ENCODE peak calls at places on chromosomes 1 and 21, in four cellular contexts. One of them, this sample, is unnamed. For H3K4me1, the result is how much of the 10 kb centered on the place peaks cover.

GRCh38 chr21:25560151-25560783 is 47.0 kb downstream of the MRPL39 start:
- DNase-seq in left lung: no peak
- DNase-seq in tibial nerve: no peak
- DNase-seq in endothelial cell of umbilical vein: no peak
- DNase-seq in this sample: no peak

GRCh38 chr1:64955093-64956066 is 11.0 kb downstream of the JAK1 start:
- DNase-seq in left lung: peak
- DNase-seq in tibial nerve: no peak
- DNase-seq in endothelial cell of umbilical vein: no peak
- DNase-seq in this sample: no peak

GRCh38 chr1:167428418-167428817 is 89.9 kb downstream of the CD247 start:
- DNase-seq in left lung: no peak
- DNase-seq in tibial nerve: no peak
- DNase-seq in endothelial cell of umbilical vein: no peak
- DNase-seq in this sample: no peak

GRCh38 chr1:55081905-55082296 is 42.6 kb downstream of the PCSK9 start:
- DNase-seq in left lung: no peak
- DNase-seq in tibial nerve: no peak
- DNase-seq in endothelial cell of umbilical vein: peak
- DNase-seq in this sample: no peak

GRCh38 chr1:225998560-225999226 is 450 bp downstream of the SDE2 start:
- DNase-seq in left lung: no peak
- DNase-seq in tibial nerve: no peak
- DNase-seq in endothelial cell of umbilical vein: peak
- DNase-seq in this sample: no peak

GRCh38 chr21:16377857-16378256 is 648.1 kb downstream of the USP25 start:
- DNase-seq in left lung: no peak
- DNase-seq in tibial nerve: no peak
- DNase-seq in endothelial cell of umbilical vein: peak
- DNase-seq in this sample: no peak

GRCh38 chr1:3012511-3013291 is 8.6 kb upstream of the ACTRT2 start:
- DNase-seq in left lung: peak
- DNase-seq in tibial nerve: peak
- DNase-seq in endothelial cell of umbilical vein: no peak
- DNase-seq in this sample: peak

GRCh38 chr21:15967661-15968060 is 237.9 kb downstream of the USP25 start:
- DNase-seq in left lung: no peak
- DNase-seq in tibial nerve: no peak
- DNase-seq in endothelial cell of umbilical vein: no peak
- DNase-seq in this sample: no peak

GRCh38 chr1:20683614-20684013 is 22.4 kb upstream of the DDOST start:
- DNase-seq in left lung: no peak
- DNase-seq in tibial nerve: no peak
- DNase-seq in endothelial cell of umbilical vein: no peak
- DNase-seq in this sample: no peak

GRCh38 chr21:43262427-43262826 is 93.6 kb downstream of the CRYAA start:
- DNase-seq in left lung: no peak
- DNase-seq in tibial nerve: no peak
- DNase-seq in endothelial cell of umbilical vein: peak
- DNase-seq in this sample: no peak

GRCh38 chr21:46634966-46635323 is 529 bp upstream of the PRMT2 start:
- DNase-seq in left lung: peak
- DNase-seq in tibial nerve: peak
- DNase-seq in endothelial cell of umbilical vein: peak
- DNase-seq in this sample: no peak

GRCh38 chr1:54051936-54052469 is 1.0 kb downstream of the TMEM59 start:
- DNase-seq in left lung: peak
- DNase-seq in tibial nerve: peak
- DNase-seq in endothelial cell of umbilical vein: peak
- DNase-seq in this sample: no peak

GRCh38 chr1:119008483-119009299 is 20.5 kb upstream of the TBX15 start:
- DNase-seq in left lung: no peak
- DNase-seq in tibial nerve: peak
- DNase-seq in endothelial cell of umbilical vein: peak
- DNase-seq in this sample: no peak

GRCh38 chr1:74729741-74730478 is 2.9 kb downstream of the CRYZ start:
- DNase-seq in left lung: no peak
- DNase-seq in tibial nerve: no peak
- DNase-seq in endothelial cell of umbilical vein: no peak
- DNase-seq in this sample: no peak

GRCh38 chr1:149849947-149850360 is 49.4 kb upstream of the BOLA1 start:
- DNase-seq in left lung: no peak
- DNase-seq in tibial nerve: peak
- DNase-seq in endothelial cell of umbilical vein: peak
- DNase-seq in this sample: no peak

GRCh38 chr1:54850082-54850730 is 36.8 kb downstream of the DHCR24 start:
- DNase-seq in left lung: no peak
- DNase-seq in tibial nerve: no peak
- DNase-seq in endothelial cell of umbilical vein: no peak
- DNase-seq in this sample: no peak

GRCh38 chr21:41783476-41784150 is 16.8 kb upstream of the RIPK4 start:
- DNase-seq in left lung: no peak
- DNase-seq in tibial nerve: no peak
- DNase-seq in endothelial cell of umbilical vein: no peak
- DNase-seq in this sample: no peak

GRCh38 chr1:155729031-155729898 is 40.4 kb downstream of the DAP3 start:
- DNase-seq in left lung: no peak
- DNase-seq in tibial nerve: peak
- DNase-seq in endothelial cell of umbilical vein: peak
- DNase-seq in this sample: no peak

GRCh38 chr1:229132106-229132443 is 138.8 kb upstream of the RAB4A start:
- DNase-seq in left lung: no peak
- DNase-seq in tibial nerve: no peak
- DNase-seq in endothelial cell of umbilical vein: no peak
- DNase-seq in this sample: no peak

GRCh38 chr1:200027264-200027823 is at the start of gene NR5A2:
- DNase-seq in left lung: no peak
- DNase-seq in tibial nerve: no peak
- DNase-seq in endothelial cell of umbilical vein: no peak
- DNase-seq in this sample: no peak

GRCh38 chr1:221736714-221737113 is 5.2 kb downstream of the DUSP10 start:
- DNase-seq in left lung: no peak
- DNase-seq in tibial nerve: no peak
- DNase-seq in endothelial cell of umbilical vein: no peak
- DNase-seq in this sample: no peak
- H3K4me1 ChIP-seq in left lung: under half
- H3K4me1 ChIP-seq in tibial nerve: under half
- H3K4me1 ChIP-seq in endothelial cell of umbilical vein: under half
- H3K4me1 ChIP-seq in this sample: under half

GRCh38 chr1:204295666-204296065 is 64.1 kb downstream of the PLEKHA6 start:
- DNase-seq in left lung: no peak
- DNase-seq in tibial nerve: no peak
- DNase-seq in endothelial cell of umbilical vein: no peak
- DNase-seq in this sample: no peak
- H3K27ac ChIP-seq in left lung: no peak
- H3K27ac ChIP-seq in tibial nerve: no peak
- H3K27ac ChIP-seq in endothelial cell of umbilical vein: no peak
- H3K27ac ChIP-seq in this sample: no peak

DNA sequence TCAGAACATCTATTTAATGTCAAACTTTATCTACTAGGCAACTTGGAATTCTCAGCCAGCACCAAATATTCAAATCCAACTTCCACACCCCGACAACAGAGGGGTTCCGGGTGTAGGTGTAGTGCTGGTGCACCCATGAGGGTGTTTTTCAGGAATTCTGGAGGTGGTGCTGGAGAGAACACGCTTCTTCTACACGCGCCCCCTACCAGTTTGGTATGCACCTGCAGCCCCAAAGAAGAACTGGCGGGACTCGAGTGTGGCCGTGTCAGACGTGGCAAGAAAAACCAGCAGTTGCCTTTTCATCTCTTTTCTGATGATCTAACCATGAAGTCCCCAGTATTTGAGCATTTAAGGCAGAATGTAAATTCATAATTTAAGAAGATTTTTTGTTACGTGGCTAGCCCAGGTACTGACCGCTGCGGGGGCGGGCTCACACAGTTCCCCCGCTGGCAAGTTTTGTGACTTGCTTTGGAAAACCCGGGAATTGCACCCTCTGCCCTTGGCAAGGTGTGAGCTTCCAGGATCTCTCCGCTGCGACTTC is 419 bp upstream of the TLCD4 start:
- DNase-seq in left lung: peak
- DNase-seq in tibial nerve: peak
- DNase-seq in endothelial cell of umbilical vein: peak
- DNase-seq in this sample: no peak
- TF ChIP-seq CTCF in left lung: peak
- TF ChIP-seq CTCF in tibial nerve: peak
- TF ChIP-seq CTCF in endothelial cell of umbilical vein: peak
- TF ChIP-seq CTCF in this sample: peak

DNA sequence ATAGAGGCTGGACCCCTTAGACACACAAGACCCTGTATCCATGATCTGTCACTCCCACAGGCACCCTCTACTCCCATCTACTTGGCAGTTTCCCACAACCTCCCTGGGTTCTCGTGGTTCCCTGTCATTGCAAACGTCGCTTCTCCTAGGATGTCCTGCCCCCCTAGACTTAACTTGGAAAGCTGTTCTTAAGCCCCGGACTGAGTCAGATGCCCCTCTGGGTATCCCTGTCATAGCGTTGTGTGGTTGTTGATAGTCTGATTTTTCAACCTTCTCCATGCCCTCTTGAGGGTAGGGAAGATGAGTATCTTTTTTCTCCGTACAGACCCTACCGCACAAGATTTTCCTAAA is 11.8 kb downstream of the RCC1 start:
- DNase-seq in left lung: no peak
- DNase-seq in tibial nerve: no peak
- DNase-seq in endothelial cell of umbilical vein: no peak
- DNase-seq in this sample: no peak
- H3K4me1 ChIP-seq in left lung: under half
- H3K4me1 ChIP-seq in tibial nerve: under half
- H3K4me1 ChIP-seq in endothelial cell of umbilical vein: under half
- H3K4me1 ChIP-seq in this sample: under half

GRCh38 chr1:21952806-21953514 is 15.8 kb upstream of the HSPG2 start:
- DNase-seq in left lung: no peak
- DNase-seq in tibial nerve: no peak
- DNase-seq in endothelial cell of umbilical vein: no peak
- DNase-seq in this sample: no peak

GRCh38 chr1:21955474-21956281 is 18.6 kb upstream of the HSPG2 start:
- DNase-seq in left lung: no peak
- DNase-seq in tibial nerve: no peak
- DNase-seq in endothelial cell of umbilical vein: no peak
- DNase-seq in this sample: no peak

GRCh38 chr1:21956720-21957552 is 19.8 kb upstream of the HSPG2 start:
- DNase-seq in left lung: peak
- DNase-seq in tibial nerve: no peak
- DNase-seq in endothelial cell of umbilical vein: peak
- DNase-seq in this sample: peak

GRCh38 chr1:21951576-21951870 is 14.4 kb upstream of the HSPG2 start:
- DNase-seq in left lung: no peak
- DNase-seq in tibial nerve: no peak
- DNase-seq in endothelial cell of umbilical vein: no peak
- DNase-seq in this sample: no peak

DNA sequence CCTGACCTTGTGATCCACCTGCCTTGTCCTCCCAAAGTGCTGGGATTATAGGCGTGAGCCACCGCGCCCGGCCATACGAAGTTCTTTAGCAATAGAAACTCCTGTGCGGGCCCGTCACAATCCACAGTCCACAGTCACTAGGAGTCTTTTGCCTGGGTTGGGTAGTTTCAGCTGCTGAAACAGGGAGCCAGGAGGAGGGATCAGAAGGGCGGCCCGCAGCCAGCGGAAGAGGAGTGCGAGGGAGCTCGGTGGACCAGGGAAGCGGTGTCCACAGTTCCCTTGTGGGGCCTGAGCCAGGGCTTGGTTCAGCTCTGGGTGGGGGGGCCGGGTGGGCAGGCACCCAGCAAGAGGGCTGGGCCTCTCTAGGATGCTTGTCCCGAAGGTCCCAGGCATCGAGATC is 17.9 kb upstream of the HSPG2 start:
- DNase-seq in left lung: no peak
- DNase-seq in tibial nerve: no peak
- DNase-seq in endothelial cell of umbilical vein: no peak
- DNase-seq in this sample: no peak
- H3K27ac ChIP-seq in left lung: no peak
- H3K27ac ChIP-seq in tibial nerve: peak
- H3K27ac ChIP-seq in endothelial cell of umbilical vein: no peak
- H3K27ac ChIP-seq in this sample: peak

This sample was measured in ascending aorta.